ENCODE peak calls at places on chromosomes 4 and X, in seven cellular contexts. Y is CD8-positive, alpha-beta memory T cell; H is fibroblast of lung; A is lower leg skin; T is IMR-90; P is neural progenitor cell; W is HFF-Myc. K is an unnamed sample.

GRCh38 chr4:112173593-112174559 is 28.6 kb downstream of the FAM241A start:
- DNase-seq in Y (no peak), H (no peak), A (no peak), T (no peak), P (no peak), W (no peak), K (no peak)

GRCh38 chr4:78346222-78346621 is 205.3 kb upstream of the ANXA3 start:
- DNase-seq in Y (no peak), H (no peak), A (no peak), T (no peak), P (no peak), W (no peak), K (no peak)

GRCh38 chrX:115939070-115939469 is 231.5 kb upstream of the AGTR2 start:
- DNase-seq in Y (no peak), H (no peak), A (no peak), T (no peak), P (no peak), W (no peak), K (no peak)

GRCh38 chrX:136694491-136695087 is 46.6 kb downstream of the CD40LG start:
- DNase-seq in Y (peak; percentile 44), H (peak; percentile 65), A (no peak), T (peak; percentile 58), P (peak; percentile 49), W (peak; percentile 7), K (peak; percentile 19)

GRCh38 chrX:117839544-117839943 is 277.1 kb downstream of the KLHL13 start:
- DNase-seq in Y (no peak), H (no peak), A (no peak), T (no peak), P (no peak), W (no peak), K (no peak)

GRCh38 chr4:177171588-177171987 is 138.1 kb upstream of the NEIL3 start:
- DNase-seq in Y (no peak), H (no peak), A (no peak), T (no peak), P (no peak), W (no peak), K (no peak)

GRCh38 chrX:103153661-103154060 is 60.7 kb upstream of the NXF3 start:
- DNase-seq in Y (no peak), H (no peak), A (no peak), T (no peak), P (no peak), W (no peak), K (no peak)

GRCh38 chr4:48108309-48109073 is 25.6 kb downstream of the TXK start:
- DNase-seq in Y (no peak), H (no peak), A (no peak), T (no peak), P (no peak), W (no peak), K (no peak)

GRCh38 chrX:53263597-53264094 is 17.7 kb downstream of the IQSEC2 start:
- DNase-seq in Y (no peak), H (peak; percentile 13), A (no peak), T (peak; percentile 71), P (no peak), W (no peak), K (peak; percentile 27)

GRCh38 chr4:67632492-67632891 is 68.5 kb downstream of the UBA6 start:
- DNase-seq in Y (no peak), H (no peak), A (no peak), T (no peak), P (no peak), W (no peak), K (no peak)

GRCh38 chr4:41747230-41748055 is 1.1 kb downstream of the PHOX2B start:
- DNase-seq in Y (no peak), H (no peak), A (no peak), T (no peak), P (peak; percentile 48), W (no peak), K (no peak)
- H3K4me3 ChIP-seq in Y (no peak overlapping the region), H (no peak overlapping the region), A (no peak overlapping the region), T (no peak overlapping the region), P (no peak overlapping the region), W (no peak overlapping the region), K (no peak overlapping the region)

DNA sequence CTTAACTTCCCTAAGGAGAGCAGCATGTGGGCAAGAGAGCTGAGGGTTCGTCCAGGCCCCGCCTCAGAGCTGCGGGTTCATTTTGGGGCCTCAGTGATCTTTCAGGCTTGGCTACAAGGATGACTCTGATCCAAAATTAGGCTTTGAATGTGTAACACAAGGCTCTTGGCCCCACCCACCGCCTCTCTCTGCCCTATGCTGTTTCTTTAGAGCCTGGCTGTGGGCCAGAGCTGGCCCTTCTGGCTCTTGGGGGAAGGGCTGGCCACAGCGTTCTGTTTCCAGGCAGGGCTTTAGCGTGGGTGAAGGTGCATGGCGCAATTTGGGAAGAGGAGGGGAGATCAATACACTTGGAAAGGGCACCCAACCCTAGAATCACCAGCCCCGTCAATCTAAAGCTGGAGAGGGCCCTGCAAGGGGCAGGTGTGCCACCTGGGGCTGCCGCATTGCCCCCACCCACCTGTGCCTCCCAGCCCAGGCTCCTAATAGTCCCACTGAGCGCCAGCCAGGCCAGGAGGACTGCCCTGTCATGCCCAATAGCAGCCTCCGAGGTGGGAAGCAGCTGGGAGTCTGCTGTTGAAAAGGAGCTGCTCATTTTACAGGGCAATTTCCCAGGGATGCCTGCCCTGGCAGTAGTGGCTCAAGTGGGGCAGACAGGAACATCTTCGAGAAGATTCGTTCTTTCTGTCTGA is 84.5 kb upstream of the MAML3 start:
- DNase-seq in Y (no peak), H (peak; percentile 97), A (peak; percentile 95), T (peak; percentile 77), P (peak; percentile 69), W (peak; percentile 90), K (peak; percentile 29)
- H3K4me3 ChIP-seq in Y (no peak overlapping the region), H (no peak overlapping the region), A (no peak overlapping the region), T (no peak overlapping the region), P (peak overlapping the region; percentile 33), W (peak overlapping the region; percentile 31), K (no peak overlapping the region)

GRCh38 chrX:154409222-154409871 is at the start of gene DNASE1L1:
- DNase-seq in Y (no peak), H (peak; percentile 78), A (peak; percentile 96), T (peak; percentile 87), P (peak; percentile 82), W (no peak), K (peak; percentile 92)
- H3K4me3 ChIP-seq in Y (no peak within 1 kb of the TSS), H (no peak within 1 kb of the TSS), A (no peak within 1 kb of the TSS), T (peak within 1 kb of the TSS; percentile 76), P (peak within 1 kb of the TSS; percentile 20), W (peak within 1 kb of the TSS; percentile 38), K (peak within 1 kb of the TSS; percentile 72)

DNA sequence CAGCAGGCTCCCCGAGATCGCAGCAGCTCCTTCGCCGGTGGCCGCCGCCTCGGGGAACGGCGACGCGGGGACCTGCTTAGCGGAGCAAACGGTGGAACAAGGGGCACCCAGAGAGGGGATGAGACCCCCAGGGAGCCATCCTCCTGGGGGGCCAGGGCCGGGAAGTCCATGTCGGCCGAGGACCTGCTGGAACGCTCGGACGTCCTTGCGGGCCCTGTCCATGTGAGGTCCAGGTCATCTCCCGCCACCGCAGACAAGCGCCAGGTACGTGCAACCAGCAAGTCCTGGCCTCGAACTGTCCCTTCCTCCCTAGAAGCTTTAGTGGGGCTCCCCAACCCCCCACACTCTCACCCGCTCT is 156.3 kb downstream of the SOWAHB start:
- DNase-seq in Y (no peak), H (no peak), A (no peak), T (no peak), P (no peak), W (no peak), K (no peak)
- H3K4me3 ChIP-seq in Y (no peak overlapping the region), H (no peak overlapping the region), A (no peak overlapping the region), T (peak overlapping the region; percentile 30), P (no peak overlapping the region), W (no peak overlapping the region), K (no peak overlapping the region)

GRCh38 chr4:101019313-101019712 is 328.0 kb downstream of the PPP3CA start:
- DNase-seq in Y (no peak), H (no peak), A (no peak), T (no peak), P (no peak), W (no peak), K (no peak)
- H3K4me3 ChIP-seq in Y (no peak overlapping the region), H (no peak overlapping the region), A (no peak overlapping the region), T (no peak overlapping the region), P (no peak overlapping the region), W (no peak overlapping the region), K (no peak overlapping the region)

DNA sequence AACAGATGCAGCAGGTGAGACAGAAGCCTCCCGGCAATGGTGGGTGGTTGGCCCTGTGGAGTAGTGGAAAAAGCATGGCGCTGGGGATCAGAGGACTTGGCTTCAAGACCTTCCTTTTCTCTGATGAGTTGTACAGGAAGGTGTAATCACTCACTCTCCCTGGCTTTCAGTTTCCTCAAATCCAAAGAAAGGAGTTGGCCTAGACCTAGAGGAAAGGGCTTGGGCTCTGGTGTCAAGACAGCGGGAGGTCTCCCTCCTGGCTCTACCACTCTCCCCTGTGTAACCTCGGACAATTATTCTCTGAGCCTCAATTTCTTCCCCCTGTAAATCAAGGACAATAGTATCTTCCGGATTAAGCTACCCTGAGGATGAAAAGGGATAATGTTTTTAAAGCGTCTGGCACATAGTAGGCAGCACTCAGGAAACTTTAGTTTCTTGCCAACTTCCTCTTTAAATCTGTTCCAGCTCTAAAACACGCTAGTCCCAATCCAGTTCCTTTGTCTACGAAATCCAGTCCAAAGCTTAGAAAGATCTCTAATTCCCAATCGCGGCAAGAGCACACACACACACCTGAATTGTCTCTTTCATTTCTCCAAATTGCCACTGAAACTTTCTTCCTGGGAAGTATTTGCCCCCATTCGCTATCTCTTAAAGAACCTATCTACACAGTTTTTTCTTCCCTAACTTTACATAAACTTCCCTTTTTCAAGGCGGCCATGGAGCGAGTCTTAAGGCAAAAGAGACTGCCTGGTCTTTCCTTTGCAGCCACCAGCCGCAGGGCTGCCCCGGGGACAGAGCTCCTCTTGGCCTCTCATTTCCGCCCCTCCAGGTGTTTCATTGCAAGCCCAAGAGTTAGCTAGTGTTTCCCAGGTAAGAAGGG is 29.9 kb upstream of the GPC4 start:
- DNase-seq in Y (no peak), H (peak; percentile 27), A (no peak), T (no peak), P (peak; percentile 40), W (no peak), K (no peak)
- H3K4me3 ChIP-seq in Y (no peak overlapping the region), H (no peak overlapping the region), A (no peak overlapping the region), T (peak overlapping the region; percentile 31), P (peak overlapping the region; percentile 31), W (no peak overlapping the region), K (no peak overlapping the region)

DNA sequence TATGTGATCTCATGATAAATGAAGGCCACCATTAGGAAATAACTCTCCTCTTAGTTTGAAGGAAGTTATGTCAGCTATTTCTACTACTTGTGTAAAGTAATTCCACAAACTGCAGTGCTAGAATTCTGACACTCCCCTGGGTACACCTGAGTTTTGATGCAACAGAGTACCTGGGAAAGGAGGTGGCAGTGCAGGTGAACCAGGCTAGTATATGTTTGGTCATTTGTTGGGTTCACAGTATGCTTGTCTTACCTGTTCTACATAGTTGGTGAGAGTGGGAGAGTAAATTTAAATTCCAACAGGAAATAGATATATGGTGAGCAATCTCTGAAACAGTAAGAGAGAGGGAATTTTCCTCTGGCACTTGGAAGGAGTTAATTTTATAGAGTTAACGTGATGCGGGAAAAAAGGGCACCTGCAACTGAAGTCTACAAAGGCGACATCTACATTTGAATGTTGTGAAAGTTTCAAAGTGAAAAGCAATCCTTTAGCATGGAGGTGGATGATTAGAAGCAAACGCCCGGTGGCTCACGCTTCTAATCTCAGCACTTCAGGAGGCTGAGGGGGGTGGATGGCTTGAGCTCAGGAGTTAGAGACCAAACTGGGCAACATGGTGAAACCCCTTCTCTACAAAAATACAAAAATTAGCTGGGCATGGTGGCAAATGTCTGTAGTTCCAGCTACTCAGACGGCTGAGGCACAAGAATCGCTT is 8.3 kb upstream of the SLC10A6 start:
- DNase-seq in Y (no peak), H (no peak), A (no peak), T (no peak), P (no peak), W (no peak), K (peak; percentile 12)
- H3K4me3 ChIP-seq in Y (no peak overlapping the region), H (no peak overlapping the region), A (no peak overlapping the region), T (no peak overlapping the region), P (peak overlapping the region; percentile 9), W (no peak overlapping the region), K (no peak overlapping the region)

K was measured in endothelial cell of umbilical vein.